ENCODE peak calls at places on chromosomes 5 and 9, in ten cellular contexts. One of them, this sample, is unnamed.

GRCh38 chr9:126116351-126117157 is 210.1 kb upstream of the MVB12B start:
- DNase-seq in CD8-positive, alpha-beta memory T cell: no peak
- DNase-seq in H1: peak; percentile 38
- DNase-seq in stimulated activated effector memory CD8-positive, alpha-beta T cell treated with anti-CD3 and anti-CD28 coated beads, Interleukin-12 subunit alpha, Interleukin-12 subunit beta, amount 100 ng/mL, for 72 hours: no peak
- DNase-seq in cardiac muscle cell: no peak
- DNase-seq in WTC11: no peak
- DNase-seq in non-pigmented ciliary epithelial cell: no peak
- DNase-seq in stimulated activated CD4-positive, alpha-beta T cell treated with anti-CD3 and anti-CD28 coated beads, Interleukin-12 subunit alpha, Interleukin-12 subunit beta, amount 100 ng/mL, for 4 hours: no peak
- DNase-seq in NCI-H1092 treated with DMSO at 0.1 percent for 48 hours: no peak
- DNase-seq in esophagus squamous epithelium: no peak
- DNase-seq in this sample: no peak

GRCh38 chr9:123343428-123344272 is 12.3 kb upstream of the CRB2 start:
- DNase-seq in CD8-positive, alpha-beta memory T cell: no peak
- DNase-seq in H1: no peak
- DNase-seq in stimulated activated effector memory CD8-positive, alpha-beta T cell treated with anti-CD3 and anti-CD28 coated beads, Interleukin-12 subunit alpha, Interleukin-12 subunit beta, amount 100 ng/mL, for 72 hours: no peak
- DNase-seq in cardiac muscle cell: no peak
- DNase-seq in WTC11: no peak
- DNase-seq in non-pigmented ciliary epithelial cell: no peak
- DNase-seq in stimulated activated CD4-positive, alpha-beta T cell treated with anti-CD3 and anti-CD28 coated beads, Interleukin-12 subunit alpha, Interleukin-12 subunit beta, amount 100 ng/mL, for 4 hours: no peak
- DNase-seq in NCI-H1092 treated with DMSO at 0.1 percent for 48 hours: no peak
- DNase-seq in esophagus squamous epithelium: no peak
- DNase-seq in this sample: no peak

GRCh38 chr5:12614608-12615007 is 710.4 kb upstream of the CTNND2 start:
- DNase-seq in CD8-positive, alpha-beta memory T cell: no peak
- DNase-seq in H1: no peak
- DNase-seq in stimulated activated effector memory CD8-positive, alpha-beta T cell treated with anti-CD3 and anti-CD28 coated beads, Interleukin-12 subunit alpha, Interleukin-12 subunit beta, amount 100 ng/mL, for 72 hours: no peak
- DNase-seq in cardiac muscle cell: no peak
- DNase-seq in WTC11: no peak
- DNase-seq in non-pigmented ciliary epithelial cell: no peak
- DNase-seq in stimulated activated CD4-positive, alpha-beta T cell treated with anti-CD3 and anti-CD28 coated beads, Interleukin-12 subunit alpha, Interleukin-12 subunit beta, amount 100 ng/mL, for 4 hours: no peak
- DNase-seq in NCI-H1092 treated with DMSO at 0.1 percent for 48 hours: no peak
- DNase-seq in esophagus squamous epithelium: no peak
- DNase-seq in this sample: no peak

GRCh38 chr5:107284822-107285510 is 385.8 kb downstream of the EFNA5 start:
- DNase-seq in CD8-positive, alpha-beta memory T cell: no peak
- DNase-seq in H1: no peak
- DNase-seq in stimulated activated effector memory CD8-positive, alpha-beta T cell treated with anti-CD3 and anti-CD28 coated beads, Interleukin-12 subunit alpha, Interleukin-12 subunit beta, amount 100 ng/mL, for 72 hours: no peak
- DNase-seq in cardiac muscle cell: no peak
- DNase-seq in WTC11: no peak
- DNase-seq in non-pigmented ciliary epithelial cell: no peak
- DNase-seq in stimulated activated CD4-positive, alpha-beta T cell treated with anti-CD3 and anti-CD28 coated beads, Interleukin-12 subunit alpha, Interleukin-12 subunit beta, amount 100 ng/mL, for 4 hours: no peak
- DNase-seq in NCI-H1092 treated with DMSO at 0.1 percent for 48 hours: no peak
- DNase-seq in esophagus squamous epithelium: no peak
- DNase-seq in this sample: no peak

GRCh38 chr9:109270971-109271900 is 49.6 kb downstream of the EPB41L4B start:
- DNase-seq in CD8-positive, alpha-beta memory T cell: no peak
- DNase-seq in H1: no peak
- DNase-seq in stimulated activated effector memory CD8-positive, alpha-beta T cell treated with anti-CD3 and anti-CD28 coated beads, Interleukin-12 subunit alpha, Interleukin-12 subunit beta, amount 100 ng/mL, for 72 hours: no peak
- DNase-seq in cardiac muscle cell: no peak
- DNase-seq in WTC11: no peak
- DNase-seq in non-pigmented ciliary epithelial cell: no peak
- DNase-seq in stimulated activated CD4-positive, alpha-beta T cell treated with anti-CD3 and anti-CD28 coated beads, Interleukin-12 subunit alpha, Interleukin-12 subunit beta, amount 100 ng/mL, for 4 hours: no peak
- DNase-seq in NCI-H1092 treated with DMSO at 0.1 percent for 48 hours: peak; percentile 93
- DNase-seq in esophagus squamous epithelium: no peak
- DNase-seq in this sample: no peak

GRCh38 chr5:44002381-44002901 is 386.8 kb downstream of the FGF10 start:
- DNase-seq in CD8-positive, alpha-beta memory T cell: no peak
- DNase-seq in H1: no peak
- DNase-seq in stimulated activated effector memory CD8-positive, alpha-beta T cell treated with anti-CD3 and anti-CD28 coated beads, Interleukin-12 subunit alpha, Interleukin-12 subunit beta, amount 100 ng/mL, for 72 hours: no peak
- DNase-seq in cardiac muscle cell: no peak
- DNase-seq in WTC11: no peak
- DNase-seq in non-pigmented ciliary epithelial cell: no peak
- DNase-seq in stimulated activated CD4-positive, alpha-beta T cell treated with anti-CD3 and anti-CD28 coated beads, Interleukin-12 subunit alpha, Interleukin-12 subunit beta, amount 100 ng/mL, for 4 hours: no peak
- DNase-seq in NCI-H1092 treated with DMSO at 0.1 percent for 48 hours: no peak
- DNase-seq in esophagus squamous epithelium: no peak
- DNase-seq in this sample: no peak

GRCh38 chr5:11247224-11247623 is 486.2 kb upstream of the DAP start:
- DNase-seq in CD8-positive, alpha-beta memory T cell: no peak
- DNase-seq in H1: no peak
- DNase-seq in stimulated activated effector memory CD8-positive, alpha-beta T cell treated with anti-CD3 and anti-CD28 coated beads, Interleukin-12 subunit alpha, Interleukin-12 subunit beta, amount 100 ng/mL, for 72 hours: no peak
- DNase-seq in cardiac muscle cell: no peak
- DNase-seq in WTC11: no peak
- DNase-seq in non-pigmented ciliary epithelial cell: no peak
- DNase-seq in stimulated activated CD4-positive, alpha-beta T cell treated with anti-CD3 and anti-CD28 coated beads, Interleukin-12 subunit alpha, Interleukin-12 subunit beta, amount 100 ng/mL, for 4 hours: no peak
- DNase-seq in NCI-H1092 treated with DMSO at 0.1 percent for 48 hours: no peak
- DNase-seq in esophagus squamous epithelium: no peak
- DNase-seq in this sample: no peak

GRCh38 chr9:121249563-121249962 is 18.4 kb upstream of the GSN start:
- DNase-seq in CD8-positive, alpha-beta memory T cell: no peak
- DNase-seq in H1: no peak
- DNase-seq in stimulated activated effector memory CD8-positive, alpha-beta T cell treated with anti-CD3 and anti-CD28 coated beads, Interleukin-12 subunit alpha, Interleukin-12 subunit beta, amount 100 ng/mL, for 72 hours: no peak
- DNase-seq in cardiac muscle cell: no peak
- DNase-seq in WTC11: no peak
- DNase-seq in non-pigmented ciliary epithelial cell: no peak
- DNase-seq in stimulated activated CD4-positive, alpha-beta T cell treated with anti-CD3 and anti-CD28 coated beads, Interleukin-12 subunit alpha, Interleukin-12 subunit beta, amount 100 ng/mL, for 4 hours: no peak
- DNase-seq in NCI-H1092 treated with DMSO at 0.1 percent for 48 hours: no peak
- DNase-seq in esophagus squamous epithelium: no peak
- DNase-seq in this sample: no peak

GRCh38 chr5:58114324-58114723 is 345.6 kb downstream of the PLK2 start:
- DNase-seq in CD8-positive, alpha-beta memory T cell: no peak
- DNase-seq in H1: no peak
- DNase-seq in stimulated activated effector memory CD8-positive, alpha-beta T cell treated with anti-CD3 and anti-CD28 coated beads, Interleukin-12 subunit alpha, Interleukin-12 subunit beta, amount 100 ng/mL, for 72 hours: no peak
- DNase-seq in cardiac muscle cell: no peak
- DNase-seq in WTC11: no peak
- DNase-seq in non-pigmented ciliary epithelial cell: peak; percentile 74
- DNase-seq in stimulated activated CD4-positive, alpha-beta T cell treated with anti-CD3 and anti-CD28 coated beads, Interleukin-12 subunit alpha, Interleukin-12 subunit beta, amount 100 ng/mL, for 4 hours: no peak
- DNase-seq in NCI-H1092 treated with DMSO at 0.1 percent for 48 hours: no peak
- DNase-seq in esophagus squamous epithelium: no peak
- DNase-seq in this sample: no peak

GRCh38 chr9:100455470-100455869 is 17.5 kb upstream of the TMEFF1 start:
- DNase-seq in CD8-positive, alpha-beta memory T cell: no peak
- DNase-seq in H1: no peak
- DNase-seq in stimulated activated effector memory CD8-positive, alpha-beta T cell treated with anti-CD3 and anti-CD28 coated beads, Interleukin-12 subunit alpha, Interleukin-12 subunit beta, amount 100 ng/mL, for 72 hours: no peak
- DNase-seq in cardiac muscle cell: no peak
- DNase-seq in WTC11: no peak
- DNase-seq in non-pigmented ciliary epithelial cell: no peak
- DNase-seq in stimulated activated CD4-positive, alpha-beta T cell treated with anti-CD3 and anti-CD28 coated beads, Interleukin-12 subunit alpha, Interleukin-12 subunit beta, amount 100 ng/mL, for 4 hours: no peak
- DNase-seq in NCI-H1092 treated with DMSO at 0.1 percent for 48 hours: no peak
- DNase-seq in esophagus squamous epithelium: no peak
- DNase-seq in this sample: no peak

GRCh38 chr5:10507575-10508024 is 56.3 kb upstream of the ANKRD33B start:
- DNase-seq in CD8-positive, alpha-beta memory T cell: no peak
- DNase-seq in H1: no peak
- DNase-seq in stimulated activated effector memory CD8-positive, alpha-beta T cell treated with anti-CD3 and anti-CD28 coated beads, Interleukin-12 subunit alpha, Interleukin-12 subunit beta, amount 100 ng/mL, for 72 hours: no peak
- DNase-seq in cardiac muscle cell: peak; percentile 22
- DNase-seq in WTC11: no peak
- DNase-seq in non-pigmented ciliary epithelial cell: no peak
- DNase-seq in stimulated activated CD4-positive, alpha-beta T cell treated with anti-CD3 and anti-CD28 coated beads, Interleukin-12 subunit alpha, Interleukin-12 subunit beta, amount 100 ng/mL, for 4 hours: no peak
- DNase-seq in NCI-H1092 treated with DMSO at 0.1 percent for 48 hours: no peak
- DNase-seq in esophagus squamous epithelium: no peak
- DNase-seq in this sample: no peak

GRCh38 chr5:35781181-35781580 is 75.5 kb upstream of the IL7R start:
- DNase-seq in CD8-positive, alpha-beta memory T cell: no peak
- DNase-seq in H1: no peak
- DNase-seq in stimulated activated effector memory CD8-positive, alpha-beta T cell treated with anti-CD3 and anti-CD28 coated beads, Interleukin-12 subunit alpha, Interleukin-12 subunit beta, amount 100 ng/mL, for 72 hours: no peak
- DNase-seq in cardiac muscle cell: no peak
- DNase-seq in WTC11: no peak
- DNase-seq in non-pigmented ciliary epithelial cell: no peak
- DNase-seq in stimulated activated CD4-positive, alpha-beta T cell treated with anti-CD3 and anti-CD28 coated beads, Interleukin-12 subunit alpha, Interleukin-12 subunit beta, amount 100 ng/mL, for 4 hours: no peak
- DNase-seq in NCI-H1092 treated with DMSO at 0.1 percent for 48 hours: no peak
- DNase-seq in esophagus squamous epithelium: no peak
- DNase-seq in this sample: no peak

GRCh38 chr5:53480474-53481353 is at the start of gene FST:
- DNase-seq in CD8-positive, alpha-beta memory T cell: peak; percentile 15
- DNase-seq in H1: peak; percentile 78
- DNase-seq in stimulated activated effector memory CD8-positive, alpha-beta T cell treated with anti-CD3 and anti-CD28 coated beads, Interleukin-12 subunit alpha, Interleukin-12 subunit beta, amount 100 ng/mL, for 72 hours: no peak
- DNase-seq in cardiac muscle cell: peak; percentile 81
- DNase-seq in WTC11: peak; percentile 52
- DNase-seq in non-pigmented ciliary epithelial cell: no peak
- DNase-seq in stimulated activated CD4-positive, alpha-beta T cell treated with anti-CD3 and anti-CD28 coated beads, Interleukin-12 subunit alpha, Interleukin-12 subunit beta, amount 100 ng/mL, for 4 hours: no peak
- DNase-seq in NCI-H1092 treated with DMSO at 0.1 percent for 48 hours: peak; percentile 12
- DNase-seq in esophagus squamous epithelium: no peak
- DNase-seq in this sample: no peak

GRCh38 chr5:144309265-144309664 is 138.6 kb downstream of the KCTD16 start:
- DNase-seq in CD8-positive, alpha-beta memory T cell: no peak
- DNase-seq in H1: no peak
- DNase-seq in stimulated activated effector memory CD8-positive, alpha-beta T cell treated with anti-CD3 and anti-CD28 coated beads, Interleukin-12 subunit alpha, Interleukin-12 subunit beta, amount 100 ng/mL, for 72 hours: no peak
- DNase-seq in cardiac muscle cell: peak; percentile 31
- DNase-seq in WTC11: no peak
- DNase-seq in non-pigmented ciliary epithelial cell: no peak
- DNase-seq in stimulated activated CD4-positive, alpha-beta T cell treated with anti-CD3 and anti-CD28 coated beads, Interleukin-12 subunit alpha, Interleukin-12 subunit beta, amount 100 ng/mL, for 4 hours: no peak
- DNase-seq in NCI-H1092 treated with DMSO at 0.1 percent for 48 hours: no peak
- DNase-seq in esophagus squamous epithelium: no peak
- DNase-seq in this sample: no peak

GRCh38 chr5:128228506-128228905 is 144.9 kb downstream of the SLC12A2 start:
- DNase-seq in CD8-positive, alpha-beta memory T cell: no peak
- DNase-seq in H1: no peak
- DNase-seq in stimulated activated effector memory CD8-positive, alpha-beta T cell treated with anti-CD3 and anti-CD28 coated beads, Interleukin-12 subunit alpha, Interleukin-12 subunit beta, amount 100 ng/mL, for 72 hours: no peak
- DNase-seq in cardiac muscle cell: no peak
- DNase-seq in WTC11: no peak
- DNase-seq in non-pigmented ciliary epithelial cell: no peak
- DNase-seq in stimulated activated CD4-positive, alpha-beta T cell treated with anti-CD3 and anti-CD28 coated beads, Interleukin-12 subunit alpha, Interleukin-12 subunit beta, amount 100 ng/mL, for 4 hours: no peak
- DNase-seq in NCI-H1092 treated with DMSO at 0.1 percent for 48 hours: no peak
- DNase-seq in esophagus squamous epithelium: no peak
- DNase-seq in this sample: no peak

GRCh38 chr9:111287127-111287526 is 42.9 kb downstream of the OR2K2 start:
- DNase-seq in CD8-positive, alpha-beta memory T cell: no peak
- DNase-seq in H1: no peak
- DNase-seq in stimulated activated effector memory CD8-positive, alpha-beta T cell treated with anti-CD3 and anti-CD28 coated beads, Interleukin-12 subunit alpha, Interleukin-12 subunit beta, amount 100 ng/mL, for 72 hours: no peak
- DNase-seq in cardiac muscle cell: peak; percentile 47
- DNase-seq in WTC11: no peak
- DNase-seq in non-pigmented ciliary epithelial cell: no peak
- DNase-seq in stimulated activated CD4-positive, alpha-beta T cell treated with anti-CD3 and anti-CD28 coated beads, Interleukin-12 subunit alpha, Interleukin-12 subunit beta, amount 100 ng/mL, for 4 hours: no peak
- DNase-seq in NCI-H1092 treated with DMSO at 0.1 percent for 48 hours: no peak
- DNase-seq in esophagus squamous epithelium: no peak
- DNase-seq in this sample: no peak

GRCh38 chr5:144183254-144183889 is 12.7 kb downstream of the KCTD16 start:
- DNase-seq in CD8-positive, alpha-beta memory T cell: peak; percentile 28
- DNase-seq in H1: no peak
- DNase-seq in stimulated activated effector memory CD8-positive, alpha-beta T cell treated with anti-CD3 and anti-CD28 coated beads, Interleukin-12 subunit alpha, Interleukin-12 subunit beta, amount 100 ng/mL, for 72 hours: no peak
- DNase-seq in cardiac muscle cell: peak; percentile 36
- DNase-seq in WTC11: no peak
- DNase-seq in non-pigmented ciliary epithelial cell: no peak
- DNase-seq in stimulated activated CD4-positive, alpha-beta T cell treated with anti-CD3 and anti-CD28 coated beads, Interleukin-12 subunit alpha, Interleukin-12 subunit beta, amount 100 ng/mL, for 4 hours: no peak
- DNase-seq in NCI-H1092 treated with DMSO at 0.1 percent for 48 hours: peak; percentile 20
- DNase-seq in esophagus squamous epithelium: no peak
- DNase-seq in this sample: no peak

GRCh38 chr5:141934099-141934844 is 10.6 kb downstream of the DELE1 start:
- DNase-seq in CD8-positive, alpha-beta memory T cell: no peak
- DNase-seq in H1: no peak
- DNase-seq in stimulated activated effector memory CD8-positive, alpha-beta T cell treated with anti-CD3 and anti-CD28 coated beads, Interleukin-12 subunit alpha, Interleukin-12 subunit beta, amount 100 ng/mL, for 72 hours: no peak
- DNase-seq in cardiac muscle cell: no peak
- DNase-seq in WTC11: no peak
- DNase-seq in non-pigmented ciliary epithelial cell: no peak
- DNase-seq in stimulated activated CD4-positive, alpha-beta T cell treated with anti-CD3 and anti-CD28 coated beads, Interleukin-12 subunit alpha, Interleukin-12 subunit beta, amount 100 ng/mL, for 4 hours: no peak
- DNase-seq in NCI-H1092 treated with DMSO at 0.1 percent for 48 hours: peak; percentile 50
- DNase-seq in esophagus squamous epithelium: no peak
- DNase-seq in this sample: no peak

GRCh38 chr5:129506092-129506491 is 46.0 kb downstream of the ADAMTS19 start:
- DNase-seq in CD8-positive, alpha-beta memory T cell: no peak
- DNase-seq in H1: no peak
- DNase-seq in stimulated activated effector memory CD8-positive, alpha-beta T cell treated with anti-CD3 and anti-CD28 coated beads, Interleukin-12 subunit alpha, Interleukin-12 subunit beta, amount 100 ng/mL, for 72 hours: no peak
- DNase-seq in cardiac muscle cell: no peak
- DNase-seq in WTC11: no peak
- DNase-seq in non-pigmented ciliary epithelial cell: peak; percentile 43
- DNase-seq in stimulated activated CD4-positive, alpha-beta T cell treated with anti-CD3 and anti-CD28 coated beads, Interleukin-12 subunit alpha, Interleukin-12 subunit beta, amount 100 ng/mL, for 4 hours: no peak
- DNase-seq in NCI-H1092 treated with DMSO at 0.1 percent for 48 hours: no peak
- DNase-seq in esophagus squamous epithelium: no peak
- DNase-seq in this sample: no peak

GRCh38 chr5:120644516-120644915 is 180.4 kb downstream of the PRR16 start:
- DNase-seq in CD8-positive, alpha-beta memory T cell: no peak
- DNase-seq in H1: no peak
- DNase-seq in stimulated activated effector memory CD8-positive, alpha-beta T cell treated with anti-CD3 and anti-CD28 coated beads, Interleukin-12 subunit alpha, Interleukin-12 subunit beta, amount 100 ng/mL, for 72 hours: no peak
- DNase-seq in cardiac muscle cell: no peak
- DNase-seq in WTC11: no peak
- DNase-seq in non-pigmented ciliary epithelial cell: no peak
- DNase-seq in stimulated activated CD4-positive, alpha-beta T cell treated with anti-CD3 and anti-CD28 coated beads, Interleukin-12 subunit alpha, Interleukin-12 subunit beta, amount 100 ng/mL, for 4 hours: no peak
- DNase-seq in NCI-H1092 treated with DMSO at 0.1 percent for 48 hours: no peak
- DNase-seq in esophagus squamous epithelium: no peak
- DNase-seq in this sample: no peak

GRCh38 chr5:172789687-172790495 is 18.9 kb upstream of the DUSP1 start:
- DNase-seq in CD8-positive, alpha-beta memory T cell: no peak
- DNase-seq in H1: no peak
- DNase-seq in stimulated activated effector memory CD8-positive, alpha-beta T cell treated with anti-CD3 and anti-CD28 coated beads, Interleukin-12 subunit alpha, Interleukin-12 subunit beta, amount 100 ng/mL, for 72 hours: no peak
- DNase-seq in cardiac muscle cell: no peak
- DNase-seq in WTC11: no peak
- DNase-seq in non-pigmented ciliary epithelial cell: no peak
- DNase-seq in stimulated activated CD4-positive, alpha-beta T cell treated with anti-CD3 and anti-CD28 coated beads, Interleukin-12 subunit alpha, Interleukin-12 subunit beta, amount 100 ng/mL, for 4 hours: no peak
- DNase-seq in NCI-H1092 treated with DMSO at 0.1 percent for 48 hours: no peak
- DNase-seq in esophagus squamous epithelium: no peak
- DNase-seq in this sample: no peak

GRCh38 chr5:102762095-102762534 is 7.0 kb downstream of the PAM start:
- DNase-seq in CD8-positive, alpha-beta memory T cell: no peak
- DNase-seq in H1: no peak
- DNase-seq in stimulated activated effector memory CD8-positive, alpha-beta T cell treated with anti-CD3 and anti-CD28 coated beads, Interleukin-12 subunit alpha, Interleukin-12 subunit beta, amount 100 ng/mL, for 72 hours: no peak
- DNase-seq in cardiac muscle cell: no peak
- DNase-seq in WTC11: no peak
- DNase-seq in non-pigmented ciliary epithelial cell: peak; percentile 19
- DNase-seq in stimulated activated CD4-positive, alpha-beta T cell treated with anti-CD3 and anti-CD28 coated beads, Interleukin-12 subunit alpha, Interleukin-12 subunit beta, amount 100 ng/mL, for 4 hours: no peak
- DNase-seq in NCI-H1092 treated with DMSO at 0.1 percent for 48 hours: peak; percentile 28
- DNase-seq in esophagus squamous epithelium: no peak
- DNase-seq in this sample: no peak

GRCh38 chr9:113957778-113958430 is 81.8 kb downstream of the ZNF618 start:
- DNase-seq in CD8-positive, alpha-beta memory T cell: no peak
- DNase-seq in H1: no peak
- DNase-seq in stimulated activated effector memory CD8-positive, alpha-beta T cell treated with anti-CD3 and anti-CD28 coated beads, Interleukin-12 subunit alpha, Interleukin-12 subunit beta, amount 100 ng/mL, for 72 hours: no peak
- DNase-seq in cardiac muscle cell: no peak
- DNase-seq in WTC11: no peak
- DNase-seq in non-pigmented ciliary epithelial cell: peak; percentile 59
- DNase-seq in stimulated activated CD4-positive, alpha-beta T cell treated with anti-CD3 and anti-CD28 coated beads, Interleukin-12 subunit alpha, Interleukin-12 subunit beta, amount 100 ng/mL, for 4 hours: no peak
- DNase-seq in NCI-H1092 treated with DMSO at 0.1 percent for 48 hours: no peak
- DNase-seq in esophagus squamous epithelium: no peak
- DNase-seq in this sample: no peak

GRCh38 chr9:26210338-26210851 is 532.2 kb upstream of the TUSC1 start:
- DNase-seq in CD8-positive, alpha-beta memory T cell: no peak
- DNase-seq in H1: no peak
- DNase-seq in stimulated activated effector memory CD8-positive, alpha-beta T cell treated with anti-CD3 and anti-CD28 coated beads, Interleukin-12 subunit alpha, Interleukin-12 subunit beta, amount 100 ng/mL, for 72 hours: no peak
- DNase-seq in cardiac muscle cell: no peak
- DNase-seq in WTC11: no peak
- DNase-seq in non-pigmented ciliary epithelial cell: no peak
- DNase-seq in stimulated activated CD4-positive, alpha-beta T cell treated with anti-CD3 and anti-CD28 coated beads, Interleukin-12 subunit alpha, Interleukin-12 subunit beta, amount 100 ng/mL, for 4 hours: no peak
- DNase-seq in NCI-H1092 treated with DMSO at 0.1 percent for 48 hours: no peak
- DNase-seq in esophagus squamous epithelium: no peak
- DNase-seq in this sample: no peak

GRCh38 chr9:13186091-13186490 is 93.4 kb downstream of the MPDZ start:
- DNase-seq in CD8-positive, alpha-beta memory T cell: no peak
- DNase-seq in H1: no peak
- DNase-seq in stimulated activated effector memory CD8-positive, alpha-beta T cell treated with anti-CD3 and anti-CD28 coated beads, Interleukin-12 subunit alpha, Interleukin-12 subunit beta, amount 100 ng/mL, for 72 hours: no peak
- DNase-seq in cardiac muscle cell: no peak
- DNase-seq in WTC11: no peak
- DNase-seq in non-pigmented ciliary epithelial cell: no peak
- DNase-seq in stimulated activated CD4-positive, alpha-beta T cell treated with anti-CD3 and anti-CD28 coated beads, Interleukin-12 subunit alpha, Interleukin-12 subunit beta, amount 100 ng/mL, for 4 hours: no peak
- DNase-seq in NCI-H1092 treated with DMSO at 0.1 percent for 48 hours: no peak
- DNase-seq in esophagus squamous epithelium: no peak
- DNase-seq in this sample: no peak

GRCh38 chr9:114681594-114682332 is at the start of gene TEX48:
- DNase-seq in CD8-positive, alpha-beta memory T cell: peak; percentile 56
- DNase-seq in H1: peak; percentile 84
- DNase-seq in stimulated activated effector memory CD8-positive, alpha-beta T cell treated with anti-CD3 and anti-CD28 coated beads, Interleukin-12 subunit alpha, Interleukin-12 subunit beta, amount 100 ng/mL, for 72 hours: peak; percentile 73
- DNase-seq in cardiac muscle cell: peak; percentile 59
- DNase-seq in WTC11: peak; percentile 75
- DNase-seq in non-pigmented ciliary epithelial cell: no peak
- DNase-seq in stimulated activated CD4-positive, alpha-beta T cell treated with anti-CD3 and anti-CD28 coated beads, Interleukin-12 subunit alpha, Interleukin-12 subunit beta, amount 100 ng/mL, for 4 hours: peak; percentile 69
- DNase-seq in NCI-H1092 treated with DMSO at 0.1 percent for 48 hours: peak; percentile 54
- DNase-seq in esophagus squamous epithelium: peak; percentile 14
- DNase-seq in this sample: peak; percentile 71

GRCh38 chr5:37412515-37412914 is 33.4 kb downstream of the WDR70 start:
- DNase-seq in CD8-positive, alpha-beta memory T cell: no peak
- DNase-seq in H1: no peak
- DNase-seq in stimulated activated effector memory CD8-positive, alpha-beta T cell treated with anti-CD3 and anti-CD28 coated beads, Interleukin-12 subunit alpha, Interleukin-12 subunit beta, amount 100 ng/mL, for 72 hours: no peak
- DNase-seq in cardiac muscle cell: no peak
- DNase-seq in WTC11: no peak
- DNase-seq in non-pigmented ciliary epithelial cell: no peak
- DNase-seq in stimulated activated CD4-positive, alpha-beta T cell treated with anti-CD3 and anti-CD28 coated beads, Interleukin-12 subunit alpha, Interleukin-12 subunit beta, amount 100 ng/mL, for 4 hours: no peak
- DNase-seq in NCI-H1092 treated with DMSO at 0.1 percent for 48 hours: no peak
- DNase-seq in esophagus squamous epithelium: no peak
- DNase-seq in this sample: no peak

GRCh38 chr9:36100532-36100931 is 36.0 kb upstream of the GLIPR2 start:
- DNase-seq in CD8-positive, alpha-beta memory T cell: no peak
- DNase-seq in H1: no peak
- DNase-seq in stimulated activated effector memory CD8-positive, alpha-beta T cell treated with anti-CD3 and anti-CD28 coated beads, Interleukin-12 subunit alpha, Interleukin-12 subunit beta, amount 100 ng/mL, for 72 hours: no peak
- DNase-seq in cardiac muscle cell: peak; percentile 13
- DNase-seq in WTC11: no peak
- DNase-seq in non-pigmented ciliary epithelial cell: no peak
- DNase-seq in stimulated activated CD4-positive, alpha-beta T cell treated with anti-CD3 and anti-CD28 coated beads, Interleukin-12 subunit alpha, Interleukin-12 subunit beta, amount 100 ng/mL, for 4 hours: no peak
- DNase-seq in NCI-H1092 treated with DMSO at 0.1 percent for 48 hours: no peak
- DNase-seq in esophagus squamous epithelium: no peak
- DNase-seq in this sample: no peak

This sample was measured in iPS DF 6.9.